ENCODE peak calls at places on chromosomes 2 and 18, in six cellular contexts. C is SK-N-MC; G is transverse colon; X is stimulated activated CD4-positive, alpha-beta T cell treated with anti-CD3 and anti-CD28 coated beads, TNF-alpha, amount 100 ng/mL, for 1 hour; W is NCI-H524; Q is mammary epithelial cell. Y is an unnamed sample.

GRCh38 chr2:17208511-17208910 is 309.7 kb downstream of the RAD51AP2 start:
- DNase-seq in C (no peak), G (no peak), X (no peak), W (no peak), Q (peak; percentile 6), Y (no peak)

GRCh38 chr18:10833656-10834055 is 307.8 kb downstream of the NAPG start:
- DNase-seq in C (no peak), G (no peak), X (no peak), W (no peak), Q (no peak), Y (no peak)

GRCh38 chr2:156423674-156424282 is 12.4 kb upstream of the GPD2 start:
- DNase-seq in C (no peak), G (no peak), X (no peak), W (no peak), Q (no peak), Y (no peak)

GRCh38 chr2:236180831-236181453 is 12.8 kb upstream of the GBX2 start:
- DNase-seq in C (peak; percentile 77), G (peak; percentile 56), X (no peak), W (no peak), Q (no peak), Y (peak; percentile 85)

GRCh38 chr2:58834404-58834803 is 593.3 kb upstream of the FANCL start:
- DNase-seq in C (no peak), G (no peak), X (no peak), W (no peak), Q (no peak), Y (no peak)

GRCh38 chr18:62954341-62954740 is 239.0 kb downstream of the PHLPP1 start:
- DNase-seq in C (no peak), G (no peak), X (no peak), W (no peak), Q (peak; percentile 17), Y (no peak)

GRCh38 chr2:241410739-241411176 is 54.7 kb downstream of the FARP2 start:
- DNase-seq in C (no peak), G (no peak), X (no peak), W (no peak), Q (peak; percentile 29), Y (no peak)

GRCh38 chr2:15142069-15142689 is 419.0 kb downstream of the NBAS start:
- DNase-seq in C (no peak), G (peak; percentile 17), X (peak; percentile 44), W (no peak), Q (peak; percentile 64), Y (no peak)

GRCh38 chr18:37254256-37254880 is 311.2 kb downstream of the CELF4 start:
- DNase-seq in C (no peak), G (no peak), X (no peak), W (no peak), Q (no peak), Y (no peak)

GRCh38 chr18:62999392-62999791 is 284.1 kb downstream of the PHLPP1 start:
- DNase-seq in C (no peak), G (peak; percentile 40), X (no peak), W (no peak), Q (no peak), Y (no peak)

GRCh38 chr2:159880729-159881128 is 82.7 kb upstream of the CD302 start:
- DNase-seq in C (no peak), G (no peak), X (no peak), W (no peak), Q (no peak), Y (no peak)

GRCh38 chr2:101999122-101999789 is 7.5 kb downstream of the IL1R2 start:
- DNase-seq in C (no peak), G (peak; percentile 53), X (no peak), W (no peak), Q (peak; percentile 73), Y (no peak)

GRCh38 chr2:171086352-171087290 is 74.1 kb downstream of the TLK1 start:
- DNase-seq in C (peak; percentile 24), G (peak; percentile 57), X (no peak), W (no peak), Q (peak; percentile 6), Y (peak; percentile 14)

GRCh38 chr2:15307526-15307925 is 253.6 kb downstream of the NBAS start:
- DNase-seq in C (no peak), G (no peak), X (no peak), W (no peak), Q (peak; percentile 31), Y (no peak)

GRCh38 chr2:158205215-158205614 is 103.5 kb downstream of the UPP2 start:
- DNase-seq in C (no peak), G (peak; percentile 21), X (no peak), W (peak; percentile 49), Q (no peak), Y (peak; percentile 63)